ENCODE peak calls at places on chromosomes 6 and 20, in five cellular contexts. X, J, T, Z and A are unnamed samples.
A peak's percentile ranks its signal among the peaks of the same experiment; 100 is the strongest.

GRCh38 chr6:5457983-5458683 is 196.8 kb downstream of the FARS2 start:
- DNase-seq in X (peak; percentile 85), J (no peak), T (no peak), Z (no peak), A (no peak)

GRCh38 chr6:121492536-121492935 is 57.1 kb downstream of the GJA1 start:
- DNase-seq in X (no peak), J (no peak), T (peak; percentile 53), Z (no peak), A (no peak)

GRCh38 chr6:139027620-139028182 is 844 bp upstream of the ABRACL start:
- DNase-seq in X (no peak), J (no peak), T (peak; percentile 45), Z (no peak), A (no peak)

GRCh38 chr6:104109806-104110205 is 749.9 kb downstream of the HACE1 start:
- DNase-seq in X (no peak), J (no peak), T (no peak), Z (no peak), A (no peak)

GRCh38 chr20:4052554-4052953 is 37.2 kb upstream of the RNF24 start:
- DNase-seq in X (no peak), J (no peak), T (no peak), Z (no peak), A (no peak)

GRCh38 chr6:26576407-26576843 is 20.3 kb upstream of the ABT1 start:
- DNase-seq in X (no peak), J (no peak), T (no peak), Z (no peak), A (no peak)

GRCh38 chr6:3230275-3231212 is 3.1 kb upstream of the TUBB2B start:
- DNase-seq in X (no peak), J (no peak), T (peak; percentile 58), Z (no peak), A (peak; percentile 82)

GRCh38 chr6:15662246-15663056 is at the start of gene DTNBP1:
- DNase-seq in X (peak; percentile 91), J (peak; percentile 85), T (peak; percentile 39), Z (peak; percentile 24), A (peak; percentile 93)

GRCh38 chr20:16263582-16263981 is 309.7 kb downstream of the KIF16B start:
- DNase-seq in X (no peak), J (no peak), T (no peak), Z (no peak), A (no peak)

GRCh38 chr20:47727170-47727880 is 58.0 kb downstream of the SULF2 start:
- DNase-seq in X (peak; percentile 64), J (no peak), T (no peak), Z (no peak), A (no peak)

GRCh38 chr6:126312013-126312665 is 27.8 kb upstream of the CENPW start:
- DNase-seq in X (no peak), J (no peak), T (peak; percentile 1), Z (peak; percentile 15), A (no peak)

GRCh38 chr6:93568169-93568568 is 148.8 kb upstream of the EPHA7 start:
- DNase-seq in X (no peak), J (no peak), T (no peak), Z (no peak), A (no peak)

GRCh38 chr6:78580923-78581322 is 286.4 kb upstream of the IRAK1BP1 start:
- DNase-seq in X (no peak), J (no peak), T (no peak), Z (no peak), A (no peak)

GRCh38 chr6:53189554-53189953 is 40.9 kb upstream of the GCM1 start:
- DNase-seq in X (no peak), J (no peak), T (peak; percentile 96), Z (no peak), A (peak; percentile 65)

GRCh38 chr6:70790483-70790882 is 122.8 kb downstream of the SMAP1 start:
- DNase-seq in X (no peak), J (no peak), T (no peak), Z (no peak), A (no peak)

GRCh38 chr20:37943501-37944455 is 40.9 kb downstream of the VSTM2L start:
- DNase-seq in X (no peak), J (no peak), T (no peak), Z (no peak), A (no peak)

GRCh38 chr6:95578106-95578410 is 723 bp downstream of the MANEA start:
- DNase-seq in X (no peak), J (no peak), T (no peak), Z (no peak), A (no peak)

GRCh38 chr6:24923885-24924401 is 11.8 kb downstream of the RIPOR2 start:
- DNase-seq in X (no peak), J (no peak), T (no peak), Z (no peak), A (no peak)

GRCh38 chr20:8547968-8548588 is 416.0 kb downstream of the PLCB1 start:
- DNase-seq in X (no peak), J (no peak), T (no peak), Z (no peak), A (no peak)

GRCh38 chr6:34834789-34835518 is 43.1 kb downstream of the BLTP3A start:
- DNase-seq in X (no peak), J (no peak), T (peak; percentile 30), Z (peak; percentile 2), A (peak; percentile 38)

GRCh38 chr6:32131439-32131948 is 1.4 kb upstream of the FKBPL start:
- DNase-seq in X (peak; percentile 33), J (no peak), T (no peak), Z (no peak), A (no peak)

GRCh38 chr6:82348130-82348529 is 15.5 kb upstream of the TPBG start:
- DNase-seq in X (no peak), J (no peak), T (no peak), Z (peak; percentile 22), A (no peak)

GRCh38 chr20:40812415-40813212 is 123.6 kb upstream of the MAFB start:
- DNase-seq in X (no peak), J (no peak), T (no peak), Z (no peak), A (no peak)

GRCh38 chr20:59774204-59774641 is 159.2 kb downstream of the SYCP2 start:
- DNase-seq in X (no peak), J (no peak), T (no peak), Z (no peak), A (no peak)

GRCh38 chr6:22717906-22718305 is 148.5 kb downstream of the HDGFL1 start:
- DNase-seq in X (no peak), J (no peak), T (no peak), Z (no peak), A (no peak)

GRCh38 chr6:139064981-139065665 is 36.6 kb downstream of the ABRACL start:
- DNase-seq in X (no peak), J (no peak), T (peak; percentile 25), Z (no peak), A (no peak)

DNA sequence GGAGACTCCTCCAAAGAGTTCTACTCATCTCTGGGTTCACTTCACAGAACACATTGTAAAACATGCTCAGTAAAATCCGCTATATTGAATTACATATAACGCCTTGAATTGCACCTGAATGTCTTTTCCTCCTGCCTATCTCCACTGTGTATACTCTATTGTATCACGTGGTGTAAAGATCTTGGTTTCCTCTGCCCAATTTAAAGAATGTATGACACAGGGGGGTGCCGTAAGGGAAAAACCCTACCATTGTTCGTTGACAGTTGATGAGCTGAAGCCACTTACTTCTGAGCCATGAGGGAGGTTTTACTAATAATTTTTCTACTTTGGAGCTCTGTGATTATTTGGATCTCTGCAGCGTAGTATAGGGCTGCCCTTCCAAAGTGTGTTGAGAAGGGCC is 6.0 kb downstream of the ASF1A start:
- DNase-seq in X (no peak), J (no peak), T (no peak), Z (no peak), A (no peak)
- H3K4me1 ChIP-seq in X (peaks cover 19% of the 10 kb centered on the region), J (peaks cover 13% of the 10 kb centered on the region), T (peaks cover 2% of the 10 kb centered on the region), Z (peaks cover 16% of the 10 kb centered on the region), A (peaks cover 34% of the 10 kb centered on the region)

GRCh38 chr20:32461836-32462600 is 103.9 kb downstream of the ASXL1 start:
- DNase-seq in X (no peak), J (no peak), T (no peak), Z (no peak), A (no peak)
- H3K4me1 ChIP-seq in X (peaks cover under 1% of the 10 kb centered on the region), J (peaks cover 13% of the 10 kb centered on the region), T (peaks cover 11% of the 10 kb centered on the region), Z (peaks cover 51% of the 10 kb centered on the region), A (peaks cover 10% of the 10 kb centered on the region)

GRCh38 chr6:83861077-83861476 is 1.6 kb downstream of the CYB5R4 start:
- DNase-seq in X (no peak), J (no peak), T (no peak), Z (no peak), A (no peak)
- H3K4me1 ChIP-seq in X (peaks cover 19% of the 10 kb centered on the region), J (peaks cover 5% of the 10 kb centered on the region), T (no peaks in the 10 kb centered on the region), Z (peaks cover 18% of the 10 kb centered on the region), A (peaks cover 13% of the 10 kb centered on the region)

GRCh38 chr6:167124753-167125152 is 1.9 kb downstream of the CCR6 start:
- DNase-seq in X (no peak), J (no peak), T (no peak), Z (no peak), A (no peak)
- H3K4me1 ChIP-seq in X (no peaks in the 10 kb centered on the region), J (no peaks in the 10 kb centered on the region), T (no peaks in the 10 kb centered on the region), Z (no peaks in the 10 kb centered on the region), A (no peaks in the 10 kb centered on the region)

DNA sequence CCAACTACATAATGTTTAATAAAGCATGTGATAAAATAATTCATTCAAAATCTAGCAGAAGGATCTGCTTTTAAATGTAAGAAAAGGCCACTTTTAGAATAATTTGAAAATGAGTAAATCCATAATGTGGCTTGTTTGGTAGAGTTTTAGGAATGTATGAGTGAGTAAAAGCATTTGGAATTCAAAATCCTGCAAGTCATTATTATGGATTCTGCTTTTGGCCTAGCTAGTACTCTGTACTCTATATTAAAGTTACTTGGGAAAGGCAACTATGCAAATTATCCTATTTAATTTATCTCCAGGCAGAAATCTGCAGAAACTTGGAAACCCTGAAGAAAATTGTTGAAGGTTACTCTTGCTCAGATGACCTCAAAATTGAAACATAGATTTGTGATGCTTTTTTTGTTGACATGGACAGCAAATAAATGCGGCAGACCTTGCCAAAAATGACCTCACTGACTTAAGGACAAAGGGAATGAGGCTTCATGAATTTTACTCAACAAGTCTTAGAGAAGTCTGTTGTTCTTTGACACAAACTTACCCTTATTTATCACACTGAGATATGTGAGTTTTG is 477.0 kb upstream of the EYS start:
- DNase-seq in X (no peak), J (no peak), T (peak; percentile 64), Z (no peak), A (peak; percentile 21)
- H3K4me1 ChIP-seq in X (no peaks in the 10 kb centered on the region), J (no peaks in the 10 kb centered on the region), T (no peaks in the 10 kb centered on the region), Z (no peaks in the 10 kb centered on the region), A (peaks cover 21% of the 10 kb centered on the region)

GRCh38 chr20:34367155-34367554 is 4.1 kb downstream of the ITCH start:
- DNase-seq in X (no peak), J (no peak), T (no peak), Z (no peak), A (no peak)
- H3K4me1 ChIP-seq in X (peaks cover 25% of the 10 kb centered on the region), J (peaks cover 21% of the 10 kb centered on the region), T (peaks cover 7% of the 10 kb centered on the region), Z (peaks cover 32% of the 10 kb centered on the region), A (peaks cover 49% of the 10 kb centered on the region)